ENCODE peak calls at places on chromosomes 16 and 17, in six cellular contexts. F, C, K, W, U and R are unnamed samples.

GRCh38 chr17:80220709-80221215 is 535 bp downstream of the SLC26A11 start:
- DNase-seq in C (peak), W (no peak), K (no peak), F (no peak), U (no peak), R (no peak)

GRCh38 chr17:82848022-82848592 is 8.3 kb upstream of the ZNF750 start:
- DNase-seq in F (no peak), C (no peak), W (no peak), K (no peak), U (peak), R (peak)

GRCh38 chr17:65345261-65346060 is 208.3 kb downstream of the RGS9 start:
- DNase-seq in K (no peak), F (no peak), U (no peak), C (no peak), W (no peak), R (peak)

GRCh38 chr16:27743963-27744362 is 194.0 kb downstream of the KATNIP start:
- DNase-seq in C (no peak), U (no peak), K (no peak), F (no peak), W (no peak), R (no peak)

GRCh38 chr16:53664724-53665345 is 38.8 kb downstream of the RPGRIP1L start:
- DNase-seq in F (no peak), W (no peak), U (peak), K (no peak), C (no peak), R (no peak)

GRCh38 chr16:75387951-75388350 is 45.4 kb downstream of the CFDP1 start:
- DNase-seq in U (no peak), W (no peak), C (no peak), F (no peak), K (no peak), R (no peak)

GRCh38 chr17:36089888-36090836 is at the start of gene CCL3:
- DNase-seq in W (no peak), C (no peak), K (no peak), U (no peak), F (no peak), R (peak)

GRCh38 chr17:77770331-77771105 is 188.0 kb upstream of the TNRC6C start:
- DNase-seq in C (peak), W (no peak), F (no peak), U (peak), K (no peak), R (no peak)

GRCh38 chr16:20904507-20905079 is 4.0 kb downstream of the LYRM1 start:
- DNase-seq in F (no peak), C (no peak), K (no peak), W (no peak), U (peak), R (peak)

GRCh38 chr17:64212122-64212521 is 50.9 kb downstream of the TEX2 start:
- DNase-seq in W (no peak), C (no peak), K (no peak), U (peak), F (no peak), R (no peak)
- H3K18ac ChIP-seq in W (no peak), C (no peak), K (no peak), U (peak), F (no peak), R (no peak)

GRCh38 chr17:45051060-45051719 is at the start of gene DCAKD:
- DNase-seq in U (peak), W (peak), F (peak), C (peak), K (peak), R (peak)

GRCh38 chr17:45046536-45047125 is 4.8 kb downstream of the DCAKD start:
- DNase-seq in U (peak), K (no peak), F (no peak), W (no peak), C (no peak), R (peak)

GRCh38 chr17:45048795-45049563 is 2.5 kb downstream of the DCAKD start:
- DNase-seq in U (no peak), C (no peak), K (no peak), W (no peak), F (no peak), R (no peak)

GRCh38 chr17:45052052-45052772 is 780 bp upstream of the DCAKD start:
- DNase-seq in K (peak), F (no peak), W (peak), C (peak), U (no peak), R (peak)

GRCh38 chr17:45050680-45051059 is 762 bp downstream of the DCAKD start:
- DNase-seq in W (no peak), F (no peak), K (no peak), C (no peak), U (peak), R (no peak)
- H3K18ac ChIP-seq in W (no peak), F (peak), K (peak), C (peak), U (peak), R (peak)

DNA sequence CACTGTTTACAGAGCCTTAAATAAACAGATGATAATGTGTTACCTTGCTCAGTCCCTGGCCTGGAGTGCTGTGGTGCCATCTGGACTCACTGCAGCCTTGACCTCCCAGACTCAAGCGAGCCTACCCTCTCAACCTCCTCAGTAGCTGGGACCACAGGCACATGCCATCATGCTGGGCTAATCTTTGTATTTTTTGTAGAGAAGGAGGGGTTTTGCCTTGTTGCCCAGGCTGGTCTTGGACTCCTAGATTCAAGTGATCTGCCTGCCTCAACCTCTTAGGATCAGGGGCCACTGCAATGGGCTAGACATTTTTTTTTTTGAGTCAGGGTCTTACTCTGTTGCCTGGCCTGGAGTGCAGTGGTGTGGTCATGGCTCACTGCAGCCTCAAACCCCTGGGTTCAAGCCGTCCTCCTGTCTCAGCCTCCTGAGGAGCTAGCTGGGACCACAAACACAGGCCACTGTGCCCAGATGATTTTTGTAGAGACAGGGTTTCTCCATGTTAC is 5.0 kb upstream of the NAGLU start:
- DNase-seq in U (no peak), C (no peak), K (no peak), F (no peak), W (no peak), R (no peak)
- H3K18ac ChIP-seq in U (no peak), C (no peak), K (no peak), F (no peak), W (no peak), R (no peak)

GRCh38 chr16:67013823-67014640 is 14.9 kb upstream of the CBFB start:
- DNase-seq in U (peak), W (peak), C (peak), F (no peak), K (peak), R (peak)
- H3K18ac ChIP-seq in U (no peak), W (no peak), C (peak), F (no peak), K (peak), R (peak)

DNA sequence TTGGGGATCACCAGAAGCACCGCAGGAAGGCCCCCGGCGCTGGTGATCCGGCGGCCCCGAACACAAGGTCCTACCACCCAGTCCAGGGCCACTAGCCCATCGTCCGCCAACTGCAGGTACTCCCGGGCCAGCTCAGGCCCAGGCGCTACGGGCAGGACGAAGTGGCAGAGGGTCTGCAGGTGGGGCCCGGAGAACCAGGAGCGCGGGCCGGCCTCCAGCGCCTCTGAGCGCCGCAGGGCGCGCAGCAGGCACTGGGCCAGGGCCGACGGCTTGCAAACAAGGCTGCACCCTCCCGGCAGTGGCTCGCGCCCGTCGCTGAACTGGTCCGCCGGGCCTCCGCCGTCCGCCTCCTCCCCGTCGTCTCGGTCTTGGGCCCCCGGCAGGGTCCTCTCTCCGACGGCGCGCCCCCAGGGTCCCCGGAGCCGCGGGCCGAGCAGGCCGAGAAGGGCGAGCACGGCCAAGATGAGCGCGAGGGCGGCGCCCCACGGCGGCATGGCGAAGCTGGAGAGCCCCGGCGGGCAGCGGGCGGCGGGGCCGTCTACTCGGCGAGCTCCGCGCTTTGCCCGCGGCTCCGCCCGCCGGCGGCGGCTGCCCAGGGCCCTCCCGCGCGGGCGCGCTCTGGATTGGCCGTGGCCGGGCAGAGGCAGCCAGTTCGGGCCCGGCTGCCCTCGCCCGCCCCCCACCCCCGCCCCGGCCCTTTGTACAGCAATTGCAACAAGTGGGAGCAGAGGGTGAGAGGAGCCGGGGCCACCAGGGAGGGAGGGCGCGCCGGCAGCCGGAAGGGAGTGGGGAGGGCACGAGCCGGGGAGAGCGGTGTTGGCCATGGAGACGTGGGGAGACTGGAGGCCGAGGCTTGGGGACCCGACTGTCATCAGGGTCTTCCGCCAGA is at the start of gene ABHD15:
- DNase-seq in F (no peak), C (peak), U (peak), W (peak), K (peak), R (peak)
- H3K18ac ChIP-seq in F (peak), C (peak), U (no peak), W (no peak), K (peak), R (peak)

GRCh38 chr17:81832608-81833159 is 407 bp downstream of the MCRIP1 start:
- DNase-seq in C (no peak), U (no peak), F (no peak), K (no peak), W (no peak), R (peak)
- H3K18ac ChIP-seq in C (peak), U (peak), F (no peak), K (peak), W (peak), R (peak)

DNA sequence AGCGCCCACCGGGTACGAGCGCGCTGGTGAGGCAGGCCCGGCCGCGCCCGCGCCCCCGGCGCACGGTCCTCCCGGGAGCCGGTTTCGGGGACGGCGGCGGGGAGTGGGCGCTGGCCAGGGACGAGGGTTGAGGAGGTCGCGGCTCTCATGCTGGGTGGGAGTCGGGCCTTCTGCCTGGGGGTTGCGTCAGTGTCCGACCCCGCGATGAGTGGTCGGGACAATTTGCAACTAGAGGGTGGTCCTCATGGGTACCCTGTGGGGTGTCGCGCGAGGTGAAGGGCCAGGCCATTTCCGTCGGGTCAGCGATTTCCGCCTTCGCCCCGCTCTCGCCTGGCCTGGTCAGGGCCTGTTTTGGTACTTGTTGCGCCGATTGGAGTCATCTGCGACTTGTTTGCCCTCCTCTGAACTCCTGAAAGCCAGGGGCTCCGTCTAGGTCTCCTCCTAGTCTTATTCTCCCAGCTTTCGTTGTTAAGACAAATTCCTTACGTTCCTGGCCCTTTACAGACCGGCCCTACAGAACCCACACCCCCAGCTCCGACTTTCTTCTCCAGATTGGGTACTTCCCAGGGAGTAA is 14.9 kb downstream of the NAA60 start:
- DNase-seq in C (peak), K (peak), F (no peak), U (peak), W (no peak), R (peak)
- H3K18ac ChIP-seq in C (peak), K (peak), F (peak), U (peak), W (peak), R (peak)

DNA sequence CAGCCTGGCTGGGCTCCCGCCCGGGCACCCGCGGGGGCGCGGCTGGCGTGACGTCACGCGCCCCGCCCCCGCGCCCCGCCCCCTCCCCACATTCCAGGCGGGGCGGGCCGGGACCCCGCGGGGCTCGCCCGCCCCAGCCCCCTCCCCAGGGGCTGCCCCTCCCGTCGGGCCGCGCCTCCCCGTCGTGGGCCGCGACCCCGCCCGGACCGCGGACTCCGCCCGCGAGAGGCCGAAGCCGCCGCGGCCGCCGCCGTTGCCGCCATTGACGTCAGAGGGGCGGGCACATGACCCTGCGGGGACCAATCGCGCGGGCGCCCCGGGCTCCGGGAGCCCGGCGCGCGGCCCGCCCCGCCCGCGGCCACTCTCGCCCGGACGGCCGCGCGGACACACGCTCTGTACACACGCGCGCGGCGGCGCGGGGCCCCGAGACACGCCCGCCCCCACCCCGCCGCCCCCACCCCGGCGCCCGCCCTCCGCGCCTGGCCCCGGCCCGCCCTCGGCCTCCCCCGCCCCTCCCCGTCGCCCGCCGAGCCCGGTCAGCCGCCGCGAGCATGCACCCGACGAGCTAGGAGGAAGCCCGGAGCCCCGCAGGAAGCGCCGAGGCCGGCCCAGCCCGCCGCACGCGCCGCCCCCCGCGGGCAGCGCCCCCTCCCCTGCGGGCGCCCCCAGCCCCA is at the start of gene CMIP:
- DNase-seq in C (peak), F (peak), U (peak), W (peak), K (peak), R (peak)
- H3K18ac ChIP-seq in C (peak), F (peak), U (peak), W (peak), K (peak), R (peak)

GRCh38 chr16:86285421-86285820 is 224.9 kb upstream of the FOXF1 start:
- DNase-seq in W (no peak), F (no peak), C (no peak), U (no peak), K (no peak), R (no peak)
- H3K18ac ChIP-seq in W (no peak), F (no peak), C (no peak), U (no peak), K (no peak), R (no peak)

GRCh38 chr16:4391635-4392381 is 20.2 kb downstream of the VASN start:
- DNase-seq in F (no peak), U (no peak), W (peak), C (peak), K (no peak), R (no peak)

GRCh38 chr16:4395055-4395726 is 21.2 kb downstream of the CORO7 start:
- DNase-seq in C (no peak), W (no peak), K (no peak), F (no peak), U (no peak), R (no peak)

GRCh38 chr16:4390266-4391260 is 18.9 kb downstream of the VASN start:
- DNase-seq in W (peak), K (no peak), U (no peak), C (peak), F (no peak), R (peak)

GRCh38 chr16:4392382-4393242 is 21.0 kb downstream of the VASN start:
- DNase-seq in C (peak), K (no peak), U (peak), F (peak), W (peak), R (peak)

GRCh38 chr16:4393243-4393606 is 21.6 kb downstream of the VASN start:
- DNase-seq in K (no peak), W (no peak), U (no peak), F (no peak), C (no peak), R (peak)
- H3K18ac ChIP-seq in K (peak), W (peak), U (peak), F (peak), C (peak), R (peak)